ENCODE peak calls at places on chromosomes 4 and X, in four cellular contexts. R is HFF-Myc, L is tibial artery, Y is IMR-90. B is an unnamed sample.

GRCh38 chr4:158811704-158812103 is 42.9 kb downstream of the FNIP2 start:
- DNase-seq in R (no peak), L (peak; percentile 50), Y (no peak), B (no peak)

GRCh38 chr4:75658881-75659280 is 14.3 kb downstream of the G3BP2 start:
- DNase-seq in R (no peak), L (no peak), Y (peak; percentile 66), B (peak; percentile 41)

GRCh38 chr4:149630079-149630478 is 185.6 kb downstream of the IQCM start:
- DNase-seq in R (no peak), L (no peak), Y (no peak), B (no peak)

GRCh38 chr4:152824561-152824960 is 44.8 kb downstream of the ARFIP1 start:
- DNase-seq in R (no peak), L (no peak), Y (no peak), B (no peak)

GRCh38 chr4:100838286-100838685 is 320.5 kb upstream of the EMCN start:
- DNase-seq in R (no peak), L (no peak), Y (no peak), B (no peak)

GRCh38 chrX:9724711-9725110 is 40.9 kb downstream of the GPR143 start:
- DNase-seq in R (no peak), L (no peak), Y (peak; percentile 27), B (no peak)

GRCh38 chr4:152534541-152535231 is 1.2 kb downstream of the FBXW7 start:
- DNase-seq in R (no peak), L (peak; percentile 31), Y (no peak), B (no peak)

GRCh38 chrX:10090319-10090718 is 66.5 kb upstream of the CLCN4 start:
- DNase-seq in R (no peak), L (no peak), Y (peak; percentile 28), B (no peak)

GRCh38 chr4:8221476-8221875 is 22.4 kb downstream of the SH3TC1 start:
- DNase-seq in R (peak; percentile 57), L (no peak), Y (peak; percentile 10), B (peak; percentile 57)

GRCh38 chrX:1246816-1247215 is 21.8 kb upstream of the CSF2RA start:
- DNase-seq in R (peak; percentile 38), L (peak; percentile 66), Y (no peak), B (peak; percentile 41)

GRCh38 chrX:140762061-140762460 is 52.5 kb downstream of the LINC00632 start:
- DNase-seq in R (no peak), L (peak; percentile 30), Y (peak; percentile 74), B (peak; percentile 76)

GRCh38 chr4:77358315-77358928 is 201.4 kb downstream of the CCNG2 start:
- DNase-seq in R (peak; percentile 14), L (no peak), Y (peak; percentile 40), B (peak; percentile 38)

GRCh38 chrX:115949900-115950822 is 220.4 kb upstream of the AGTR2 start:
- DNase-seq in R (no peak), L (no peak), Y (no peak), B (no peak)

GRCh38 chrX:6053126-6053625 is 175.5 kb downstream of the NLGN4X start:
- DNase-seq in R (no peak), L (no peak), Y (no peak), B (no peak)

GRCh38 chrX:41381685-41382084 is 47.7 kb downstream of the DDX3X start:
- DNase-seq in R (peak; percentile 41), L (peak; percentile 48), Y (peak; percentile 90), B (peak; percentile 97)

GRCh38 chrX:70481871-70482270 is 37.2 kb downstream of the DLG3 start:
- DNase-seq in R (no peak), L (no peak), Y (no peak), B (no peak)

GRCh38 chr4:83751336-83751949 is 215.5 kb downstream of the GPAT3 start:
- DNase-seq in R (no peak), L (no peak), Y (no peak), B (no peak)

GRCh38 chr4:120331486-120332281 is 265.0 kb upstream of the MAD2L1 start:
- DNase-seq in R (no peak), L (no peak), Y (no peak), B (peak; percentile 36)

GRCh38 chrX:49163555-49164419 is 1.2 kb downstream of the MAGIX start:
- DNase-seq in R (no peak), L (peak; percentile 90), Y (peak; percentile 73), B (peak; percentile 76)

GRCh38 chrX:7514871-7515599 is 327.9 kb upstream of the VCX start:
- DNase-seq in R (no peak), L (peak; percentile 21), Y (no peak), B (peak; percentile 74)

GRCh38 chrX:32026772-32027171 is 954.9 kb upstream of the FTHL17 start:
- DNase-seq in R (no peak), L (no peak), Y (no peak), B (no peak)

GRCh38 chr4:1628892-1629703 is 55.0 kb downstream of the FAM53A start:
- DNase-seq in R (no peak), L (peak; percentile 48), Y (peak; percentile 6), B (peak; percentile 28)

GRCh38 chrX:151675121-151675746 is 20.0 kb upstream of the PRRG3 start:
- DNase-seq in R (no peak), L (no peak), Y (no peak), B (no peak)

GRCh38 chr4:32789026-32789608 is 2068.9 kb downstream of the PCDH7 start:
- DNase-seq in R (no peak), L (no peak), Y (no peak), B (peak; percentile 66)

GRCh38 chrX:103431316-103431715 is 55.0 kb downstream of the BEX3 start:
- DNase-seq in R (no peak), L (no peak), Y (peak; percentile 61), B (peak; percentile 67)

GRCh38 chrX:155263854-155264628 is at the start of gene RAB39B:
- DNase-seq in R (peak; percentile 14), L (peak; percentile 24), Y (peak; percentile 68), B (peak; percentile 75)
- TF ChIP-seq CTCF in R (no peak), L (no peak), Y (no peak), B (no peak)

GRCh38 chrX:81291996-81292395 is 90.1 kb downstream of the SH3BGRL start:
- DNase-seq in R (no peak), L (no peak), Y (no peak), B (no peak)
- H3K4me3 ChIP-seq in R (no peak overlapping the region), L (no peak overlapping the region), Y (no peak overlapping the region), B (no peak overlapping the region)

GRCh38 chr4:174871407-174871806 is 42.4 kb upstream of the GLRA3 start:
- DNase-seq in R (no peak), L (no peak), Y (no peak), B (no peak)

GRCh38 chr4:174869334-174869733 is 40.3 kb upstream of the GLRA3 start:
- DNase-seq in R (no peak), L (no peak), Y (no peak), B (peak; percentile 37)

GRCh38 chr4:174870311-174870710 is 41.3 kb upstream of the GLRA3 start:
- DNase-seq in R (no peak), L (no peak), Y (no peak), B (no peak)

GRCh38 chr4:174874898-174875297 is 43.3 kb upstream of the ADAM29 start:
- DNase-seq in R (no peak), L (no peak), Y (no peak), B (no peak)

GRCh38 chr4:174873931-174874330 is 44.2 kb upstream of the ADAM29 start:
- DNase-seq in R (no peak), L (no peak), Y (no peak), B (peak; percentile 4)
- TF ChIP-seq CTCF in R (no peak), L (no peak), Y (no peak), B (peak; percentile 15)

GRCh38 chr4:40303751-40304150 is 31.4 kb upstream of the CHRNA9 start:
- DNase-seq in R (no peak), L (no peak), Y (no peak), B (no peak)

GRCh38 chr4:40299126-40299525 is 36.0 kb upstream of the CHRNA9 start:
- DNase-seq in R (no peak), L (no peak), Y (no peak), B (no peak)

GRCh38 chr4:40300371-40301162 is 34.6 kb upstream of the CHRNA9 start:
- DNase-seq in R (no peak), L (no peak), Y (no peak), B (no peak)

GRCh38 chr4:40299704-40300336 is 35.3 kb upstream of the CHRNA9 start:
- DNase-seq in R (no peak), L (no peak), Y (no peak), B (no peak)

DNA sequence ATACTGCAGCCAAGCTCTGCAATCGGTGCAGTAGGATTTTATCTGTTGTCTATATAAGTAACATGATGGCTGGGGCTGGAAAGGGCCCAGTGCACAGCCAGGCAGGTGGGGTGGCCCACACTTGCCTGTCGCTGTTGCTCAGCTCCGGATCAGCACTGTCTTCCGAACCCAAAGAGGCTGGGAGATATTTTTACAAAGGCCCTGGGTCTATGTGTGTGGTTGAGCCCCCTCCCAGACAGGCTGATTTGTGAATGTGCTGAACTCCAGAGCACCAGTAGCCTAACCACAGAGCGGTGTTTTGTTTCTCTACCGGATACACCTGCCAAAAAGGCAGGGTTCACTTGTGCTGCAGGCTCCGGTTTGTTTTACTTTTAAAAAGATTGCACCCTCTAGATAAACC is 33.5 kb upstream of the CHRNA9 start:
- DNase-seq in R (no peak), L (no peak), Y (no peak), B (no peak)
- H3K4me3 ChIP-seq in R (no peak overlapping the region), L (no peak overlapping the region), Y (no peak overlapping the region), B (no peak overlapping the region)